ENCODE peak calls at places on chromosomes 5 and 9, in four cellular contexts. One of them, this sample, is unnamed.

GRCh38 chr9:32117291-32117690 is 267.2 kb upstream of the ACO1 start:
- DNase-seq in NCI-H2029 treated with DMSO at 0.1 percent for 48 hours: no peak
- DNase-seq in ovary: no peak
- DNase-seq in activated CD8-positive, alpha-beta memory T cell treated with anti-CD3 and anti-CD28 coated beads, Interleukin-2, amount 50 U/mL, for 48 hours: no peak
- DNase-seq in this sample: no peak

GRCh38 chr9:89421595-89421994 is 76.3 kb downstream of the SEMA4D start:
- DNase-seq in activated CD8-positive, alpha-beta memory T cell treated with anti-CD3 and anti-CD28 coated beads, Interleukin-2, amount 50 U/mL, for 48 hours: no peak
- DNase-seq in ovary: no peak
- DNase-seq in NCI-H2029 treated with DMSO at 0.1 percent for 48 hours: no peak
- DNase-seq in this sample: no peak

GRCh38 chr5:103394676-103395075 is 136.1 kb downstream of the MACIR start:
- DNase-seq in ovary: no peak
- DNase-seq in activated CD8-positive, alpha-beta memory T cell treated with anti-CD3 and anti-CD28 coated beads, Interleukin-2, amount 50 U/mL, for 48 hours: no peak
- DNase-seq in NCI-H2029 treated with DMSO at 0.1 percent for 48 hours: no peak
- DNase-seq in this sample: no peak

GRCh38 chr9:95741631-95742030 is 133.9 kb upstream of the ERCC6L2 start:
- DNase-seq in ovary: no peak
- DNase-seq in activated CD8-positive, alpha-beta memory T cell treated with anti-CD3 and anti-CD28 coated beads, Interleukin-2, amount 50 U/mL, for 48 hours: no peak
- DNase-seq in NCI-H2029 treated with DMSO at 0.1 percent for 48 hours: no peak
- DNase-seq in this sample: no peak

GRCh38 chr5:97388794-97389193 is 205.7 kb upstream of the RIOK2 start:
- DNase-seq in activated CD8-positive, alpha-beta memory T cell treated with anti-CD3 and anti-CD28 coated beads, Interleukin-2, amount 50 U/mL, for 48 hours: no peak
- DNase-seq in NCI-H2029 treated with DMSO at 0.1 percent for 48 hours: no peak
- DNase-seq in ovary: no peak
- DNase-seq in this sample: no peak

GRCh38 chr9:134597957-134598883 is 43.4 kb upstream of the COL5A1 start:
- DNase-seq in activated CD8-positive, alpha-beta memory T cell treated with anti-CD3 and anti-CD28 coated beads, Interleukin-2, amount 50 U/mL, for 48 hours: peak; percentile 29
- DNase-seq in ovary: peak; percentile 9
- DNase-seq in NCI-H2029 treated with DMSO at 0.1 percent for 48 hours: no peak
- DNase-seq in this sample: no peak

GRCh38 chr5:128579111-128579510 is 41.1 kb upstream of the FBN2 start:
- DNase-seq in NCI-H2029 treated with DMSO at 0.1 percent for 48 hours: no peak
- DNase-seq in ovary: no peak
- DNase-seq in activated CD8-positive, alpha-beta memory T cell treated with anti-CD3 and anti-CD28 coated beads, Interleukin-2, amount 50 U/mL, for 48 hours: no peak
- DNase-seq in this sample: no peak

GRCh38 chr5:95922798-95923197 is 38.9 kb downstream of the ELL2 start:
- DNase-seq in NCI-H2029 treated with DMSO at 0.1 percent for 48 hours: no peak
- DNase-seq in activated CD8-positive, alpha-beta memory T cell treated with anti-CD3 and anti-CD28 coated beads, Interleukin-2, amount 50 U/mL, for 48 hours: no peak
- DNase-seq in ovary: no peak
- DNase-seq in this sample: no peak

GRCh38 chr5:43039468-43040286 is 442 bp downstream of the ANXA2R start:
- DNase-seq in activated CD8-positive, alpha-beta memory T cell treated with anti-CD3 and anti-CD28 coated beads, Interleukin-2, amount 50 U/mL, for 48 hours: peak; percentile 82
- DNase-seq in ovary: peak; percentile 52
- DNase-seq in NCI-H2029 treated with DMSO at 0.1 percent for 48 hours: peak; percentile 82
- DNase-seq in this sample: peak; percentile 69

GRCh38 chr9:98550206-98550820 is 158.4 kb downstream of the GABBR2 start:
- DNase-seq in ovary: no peak
- DNase-seq in NCI-H2029 treated with DMSO at 0.1 percent for 48 hours: no peak
- DNase-seq in activated CD8-positive, alpha-beta memory T cell treated with anti-CD3 and anti-CD28 coated beads, Interleukin-2, amount 50 U/mL, for 48 hours: no peak
- DNase-seq in this sample: no peak

GRCh38 chr9:131622536-131622935 is 77.2 kb downstream of the PRRT1B start:
- DNase-seq in NCI-H2029 treated with DMSO at 0.1 percent for 48 hours: no peak
- DNase-seq in activated CD8-positive, alpha-beta memory T cell treated with anti-CD3 and anti-CD28 coated beads, Interleukin-2, amount 50 U/mL, for 48 hours: no peak
- DNase-seq in ovary: no peak
- DNase-seq in this sample: no peak

GRCh38 chr9:96022445-96023031 is 147.0 kb downstream of the ERCC6L2 start:
- DNase-seq in activated CD8-positive, alpha-beta memory T cell treated with anti-CD3 and anti-CD28 coated beads, Interleukin-2, amount 50 U/mL, for 48 hours: peak; percentile 78
- DNase-seq in NCI-H2029 treated with DMSO at 0.1 percent for 48 hours: peak; percentile 62
- DNase-seq in ovary: peak; percentile 41
- DNase-seq in this sample: peak; percentile 49

GRCh38 chr9:112299514-112299913 is 33.9 kb downstream of the PTBP3 start:
- DNase-seq in activated CD8-positive, alpha-beta memory T cell treated with anti-CD3 and anti-CD28 coated beads, Interleukin-2, amount 50 U/mL, for 48 hours: no peak
- DNase-seq in ovary: no peak
- DNase-seq in NCI-H2029 treated with DMSO at 0.1 percent for 48 hours: no peak
- DNase-seq in this sample: no peak

GRCh38 chr5:171600736-171601265 is 181.4 kb downstream of the FGF18 start:
- DNase-seq in activated CD8-positive, alpha-beta memory T cell treated with anti-CD3 and anti-CD28 coated beads, Interleukin-2, amount 50 U/mL, for 48 hours: no peak
- DNase-seq in NCI-H2029 treated with DMSO at 0.1 percent for 48 hours: peak; percentile 18
- DNase-seq in ovary: no peak
- DNase-seq in this sample: no peak

GRCh38 chr9:18718393-18718792 is 244.4 kb downstream of the ADAMTSL1 start:
- DNase-seq in activated CD8-positive, alpha-beta memory T cell treated with anti-CD3 and anti-CD28 coated beads, Interleukin-2, amount 50 U/mL, for 48 hours: no peak
- DNase-seq in NCI-H2029 treated with DMSO at 0.1 percent for 48 hours: no peak
- DNase-seq in ovary: no peak
- DNase-seq in this sample: no peak

GRCh38 chr5:176152933-176153317 is 85.3 kb upstream of the SIMC1 start:
- DNase-seq in activated CD8-positive, alpha-beta memory T cell treated with anti-CD3 and anti-CD28 coated beads, Interleukin-2, amount 50 U/mL, for 48 hours: no peak
- DNase-seq in ovary: no peak
- DNase-seq in NCI-H2029 treated with DMSO at 0.1 percent for 48 hours: no peak
- DNase-seq in this sample: no peak